ENCODE peak calls at places on chromosomes 12 and 14, in six cellular contexts. C is iris pigment epithelial cell, W is frontal cortex, E is epithelial cell of esophagus, O is cardiac fibroblast, G is HFFc6. H is an unnamed sample.

GRCh38 chr12:109921982-109922381 is 21.9 kb downstream of the TCHP start:
- DNase-seq in C (no peak), W (no peak), E (no peak), O (no peak), G (no peak), H (no peak)

GRCh38 chr12:7512528-7512927 is 9.0 kb upstream of the CD163 start:
- DNase-seq in C (peak; percentile 92), W (no peak), E (peak; percentile 20), O (peak; percentile 20), G (peak; percentile 94), H (no peak)

GRCh38 chr14:55807059-55807499 is 227.1 kb downstream of the KTN1 start:
- DNase-seq in C (peak; percentile 88), W (no peak), E (peak; percentile 96), O (peak; percentile 99), G (no peak), H (no peak)

GRCh38 chr14:98925362-98926040 is 346.5 kb downstream of the BCL11B start:
- DNase-seq in C (no peak), W (no peak), E (no peak), O (no peak), G (no peak), H (no peak)

GRCh38 chr12:93706387-93706786 is 29.2 kb downstream of the CRADD start:
- DNase-seq in C (no peak), W (no peak), E (no peak), O (no peak), G (no peak), H (no peak)

GRCh38 chr14:22668417-22668816 is 24.3 kb upstream of the OR6J1 start:
- DNase-seq in C (peak; percentile 86), W (no peak), E (no peak), O (peak; percentile 85), G (peak; percentile 56), H (no peak)

GRCh38 chr14:100747021-100747586 is 20.4 kb downstream of the DLK1 start:
- DNase-seq in C (peak; percentile 97), W (no peak), E (peak; percentile 98), O (peak; percentile 87), G (peak; percentile 96), H (no peak)

GRCh38 chr14:104387000-104387384 is 192.6 kb upstream of the C14orf180 start:
- DNase-seq in C (no peak), W (no peak), E (no peak), O (no peak), G (no peak), H (no peak)

GRCh38 chr14:96797943-96798349 is 764 bp downstream of the VRK1 start:
- DNase-seq in C (no peak), W (no peak), E (peak; percentile 12), O (no peak), G (no peak), H (no peak)

GRCh38 chr12:98345308-98345876 is 170.0 kb upstream of the TMPO start:
- DNase-seq in C (no peak), W (no peak), E (peak; percentile 83), O (no peak), G (no peak), H (no peak)

GRCh38 chr14:104096751-104097700 is 11.5 kb downstream of the ASPG start:
- DNase-seq in C (no peak), W (no peak), E (no peak), O (no peak), G (no peak), H (no peak)

GRCh38 chr14:77543637-77544334 is 45.2 kb upstream of the ISM2 start:
- DNase-seq in C (peak; percentile 71), W (no peak), E (no peak), O (peak; percentile 49), G (no peak), H (no peak)

GRCh38 chr12:122471324-122472226 is 29.2 kb downstream of the ZCCHC8 start:
- DNase-seq in C (peak; percentile 81), W (peak; percentile 10), E (peak; percentile 80), O (peak; percentile 86), G (peak; percentile 69), H (no peak)

GRCh38 chr12:112112423-112113132 is 4.0 kb upstream of the NAA25 start:
- DNase-seq in C (no peak), W (no peak), E (peak; percentile 95), O (no peak), G (no peak), H (no peak)

GRCh38 chr12:116563262-116563661 is 4.1 kb downstream of the MAP1LC3B2 start:
- DNase-seq in C (no peak), W (no peak), E (no peak), O (no peak), G (no peak), H (no peak)

GRCh38 chr14:30257946-30258661 is 300.9 kb upstream of the G2E3 start:
- DNase-seq in C (no peak), W (no peak), E (no peak), O (no peak), G (no peak), H (no peak)

GRCh38 chr12:65278576-65279386 is at the start of gene MSRB3:
- DNase-seq in C (peak; percentile 71), W (peak; percentile 77), E (peak; percentile 60), O (peak; percentile 85), G (peak; percentile 64), H (peak; percentile 73)